ENCODE peak calls at places on chromosomes 7 and 10, in eight cellular contexts. H is AG04450, K is heart left ventricle, N is OCI-LY7, O is lower leg skin, X is lower lobe of right lung, A is fibroblast of villous mesenchyme, W is hepatocyte. C is an unnamed sample.

GRCh38 chr10:59711871-59712491 is 2.3 kb upstream of the SLC16A9 start:
- DNase-seq in H (no peak), K (no peak), N (no peak), O (no peak), X (no peak), A (no peak), W (no peak), C (peak)

GRCh38 chr7:12030116-12030515 is 181.0 kb upstream of the TMEM106B start:
- DNase-seq in H (peak), K (no peak), N (no peak), O (no peak), X (no peak), A (peak), W (peak), C (no peak)

GRCh38 chr7:106010331-106010730 is 47.3 kb downstream of the CDHR3 start:
- DNase-seq in H (no peak), K (no peak), N (peak), O (no peak), X (no peak), A (no peak), W (no peak), C (peak)

GRCh38 chr7:158471716-158472115 is 115.9 kb downstream of the PTPRN2 start:
- DNase-seq in H (no peak), K (no peak), N (no peak), O (no peak), X (no peak), A (no peak), W (no peak), C (no peak)

GRCh38 chr7:90816511-90817142 is 220.5 kb downstream of the CDK14 start:
- DNase-seq in H (peak), K (no peak), N (no peak), O (no peak), X (no peak), A (peak), W (peak), C (peak)

GRCh38 chr10:124112891-124113580 is 19.6 kb upstream of the CHST15 start:
- DNase-seq in H (no peak), K (no peak), N (no peak), O (no peak), X (no peak), A (no peak), W (no peak), C (no peak)

GRCh38 chr7:3518546-3518945 is 217.5 kb downstream of the SDK1 start:
- DNase-seq in H (no peak), K (no peak), N (no peak), O (no peak), X (no peak), A (no peak), W (no peak), C (no peak)

GRCh38 chr7:117051808-117052207 is 98.5 kb downstream of the ST7 start:
- DNase-seq in H (no peak), K (no peak), N (no peak), O (no peak), X (no peak), A (no peak), W (no peak), C (no peak)

GRCh38 chr7:117251687-117252086 is 71.2 kb downstream of the WNT2 start:
- DNase-seq in H (no peak), K (no peak), N (no peak), O (no peak), X (no peak), A (peak), W (no peak), C (peak)

GRCh38 chr10:75546004-75546403 is 114.6 kb downstream of the LRMDA start:
- DNase-seq in H (no peak), K (no peak), N (no peak), O (no peak), X (no peak), A (no peak), W (no peak), C (no peak)

GRCh38 chr10:30456262-30456661 is 22.3 kb downstream of the MAP3K8 start:
- DNase-seq in H (no peak), K (no peak), N (peak), O (no peak), X (no peak), A (no peak), W (no peak), C (no peak)

GRCh38 chr7:107045195-107045960 is 873 bp downstream of the PRKAR2B start:
- DNase-seq in H (no peak), K (no peak), N (peak), O (no peak), X (no peak), A (no peak), W (no peak), C (no peak)

GRCh38 chr7:151968357-151968756 is 12.1 kb downstream of the GALNTL5 start:
- DNase-seq in H (no peak), K (no peak), N (no peak), O (peak), X (no peak), A (no peak), W (no peak), C (no peak)

GRCh38 chr10:34816067-34817002 is 1.2 kb upstream of the PARD3 start:
- DNase-seq in H (no peak), K (no peak), N (no peak), O (no peak), X (no peak), A (peak), W (peak), C (peak)

GRCh38 chr7:17239683-17240521 is 58.5 kb upstream of the AHR start:
- DNase-seq in H (no peak), K (no peak), N (no peak), O (no peak), X (no peak), A (peak), W (peak), C (peak)

GRCh38 chr7:8751557-8752231 is 318.3 kb downstream of the NXPH1 start:
- DNase-seq in H (no peak), K (no peak), N (no peak), O (no peak), X (no peak), A (no peak), W (no peak), C (no peak)

GRCh38 chr7:50978633-50979215 is 196.0 kb upstream of the GRB10 start:
- DNase-seq in H (no peak), K (no peak), N (no peak), O (no peak), X (no peak), A (peak), W (no peak), C (peak)

GRCh38 chr10:131889755-131890154 is 11.1 kb upstream of the PPP2R2D start:
- DNase-seq in H (no peak), K (no peak), N (no peak), O (no peak), X (no peak), A (no peak), W (no peak), C (no peak)

GRCh38 chr10:15321431-15322321 is 49.4 kb downstream of the FAM171A1 start:
- DNase-seq in H (no peak), K (no peak), N (no peak), O (no peak), X (no peak), A (peak), W (peak), C (peak)

GRCh38 chr10:18651324-18652007 is at the start of gene NSUN6:
- DNase-seq in H (peak), K (peak), N (peak), O (peak), X (peak), A (peak), W (peak), C (peak)

GRCh38 chr7:10918093-10918590 is 55.5 kb upstream of the PHF14 start:
- DNase-seq in H (no peak), K (no peak), N (no peak), O (no peak), X (no peak), A (no peak), W (no peak), C (no peak)
- TF ChIP-seq CTCF in H (no peak), K (no peak), N (no peak), O (no peak), X (no peak), A (no peak), W (no peak), C (no peak)

DNA sequence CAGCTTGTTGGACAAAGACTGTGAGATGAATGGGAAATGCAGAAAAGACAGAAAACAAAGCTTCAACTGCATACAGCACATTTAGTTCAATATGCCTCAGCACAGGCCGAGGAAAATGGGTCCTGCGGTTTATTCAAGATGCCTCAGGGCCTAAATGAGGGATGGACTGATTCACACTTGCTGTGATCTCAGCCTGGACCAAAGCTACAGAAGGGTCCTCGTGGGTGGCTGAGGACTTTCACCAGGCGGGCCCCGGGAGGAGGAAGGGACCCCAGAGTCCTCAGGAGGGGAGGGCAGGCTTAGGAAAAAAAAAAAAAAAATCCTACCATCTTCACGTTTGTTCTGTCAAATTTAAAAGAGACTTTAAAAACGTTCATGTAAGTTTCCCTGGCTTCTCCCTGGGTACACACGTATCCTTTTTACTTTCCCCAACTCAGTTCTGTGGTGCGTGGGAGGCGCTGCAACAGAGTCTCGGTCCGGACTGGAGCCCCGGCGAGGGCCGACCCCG is 621 bp upstream of the ZNF783 start:
- DNase-seq in H (no peak), K (no peak), N (no peak), O (no peak), X (no peak), A (peak), W (peak), C (peak)
- H3K4me3 ChIP-seq in H (peak), K (peak), N (peak), O (peak), X (peak), A (peak), W (peak), C (peak)

DNA sequence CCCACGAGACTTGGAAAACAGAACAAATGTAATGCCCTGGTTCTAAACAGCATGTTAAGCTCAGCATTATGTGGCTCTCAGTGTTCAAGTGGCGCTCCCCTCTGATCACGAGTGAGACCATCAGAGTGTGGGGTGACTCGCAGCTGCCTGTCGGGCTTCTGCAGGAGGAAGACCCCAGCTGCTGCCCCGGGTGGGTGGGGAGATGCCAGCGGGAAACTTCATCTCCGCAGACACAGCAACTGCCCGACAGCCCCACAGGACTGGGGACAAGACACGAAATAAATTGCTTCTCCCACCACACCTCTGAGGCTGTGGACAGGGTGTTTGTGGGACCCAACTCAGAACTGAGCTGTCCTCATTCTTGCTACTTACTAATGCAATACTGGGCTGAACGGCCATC is 126.3 kb upstream of the KIF5B start:
- DNase-seq in H (no peak), K (no peak), N (no peak), O (no peak), X (no peak), A (no peak), W (no peak), C (no peak)
- TF ChIP-seq CTCF in H (no peak), K (no peak), N (no peak), O (no peak), X (no peak), A (no peak), W (no peak), C (no peak)

GRCh38 chr7:27156901-27157716 is 634 bp upstream of the HOXA7 start:
- DNase-seq in H (no peak), K (peak), N (no peak), O (peak), X (no peak), A (peak), W (no peak), C (no peak)

GRCh38 chr7:27156508-27156898 is at the start of gene HOXA7:
- DNase-seq in H (no peak), K (peak), N (peak), O (no peak), X (no peak), A (peak), W (no peak), C (no peak)

GRCh38 chr7:27159278-27160146 is 3.0 kb upstream of the HOXA7 start:
- DNase-seq in H (no peak), K (peak), N (no peak), O (no peak), X (no peak), A (no peak), W (no peak), C (no peak)

GRCh38 chr7:27158436-27159277 is 2.2 kb upstream of the HOXA7 start:
- DNase-seq in H (no peak), K (peak), N (no peak), O (no peak), X (no peak), A (no peak), W (no peak), C (no peak)

GRCh38 chr7:27157717-27158431 is 1.4 kb upstream of the HOXA7 start:
- DNase-seq in H (no peak), K (peak), N (no peak), O (peak), X (no peak), A (no peak), W (no peak), C (no peak)
- H3K4me3 ChIP-seq in H (no peak), K (no peak), N (no peak), O (no peak), X (no peak), A (no peak), W (no peak), C (no peak)

GRCh38 chr7:6026011-6026819 is 5.0 kb upstream of the ANKRD61 start:
- DNase-seq in H (no peak), K (peak), N (peak), O (peak), X (peak), A (peak), W (peak), C (peak)
- TF ChIP-seq CTCF in H (peak), K (no peak), N (peak), O (no peak), X (peak), A (peak), W (peak), C (peak)

GRCh38 chr7:150373049-150373801 is 4.6 kb downstream of the REPIN1 start:
- DNase-seq in H (no peak), K (no peak), N (peak), O (no peak), X (no peak), A (no peak), W (no peak), C (no peak)
- H3K4me3 ChIP-seq in H (no peak), K (no peak), N (no peak), O (no peak), X (no peak), A (no peak), W (no peak), C (no peak)

DNA sequence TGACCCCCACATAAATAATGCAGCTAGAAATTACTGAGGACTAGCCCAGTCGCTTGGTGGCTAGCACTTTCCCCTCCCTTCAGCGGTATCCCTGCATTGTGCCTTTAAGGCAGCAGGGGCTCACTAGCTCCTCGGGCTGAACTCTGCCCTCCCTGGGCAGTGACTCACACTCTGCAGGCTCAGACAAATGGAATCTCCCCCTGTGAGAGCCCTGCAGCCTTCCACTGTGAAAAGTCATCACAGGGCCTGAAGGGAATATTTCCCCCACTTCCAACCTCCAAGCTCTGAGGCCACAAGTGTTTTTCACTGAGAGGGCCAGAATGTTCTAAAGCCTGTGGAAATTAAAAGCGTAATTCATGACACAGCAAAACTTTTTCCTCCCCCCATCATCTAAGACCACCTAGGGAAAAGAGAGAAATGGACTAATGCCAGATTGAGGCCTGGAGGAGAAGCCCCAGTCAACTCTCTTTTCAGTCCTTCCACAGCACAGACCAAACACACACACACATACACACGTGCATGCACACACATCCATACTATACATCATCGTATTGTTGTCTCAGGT is 93.6 kb upstream of the COL1A2 start:
- DNase-seq in H (peak), K (peak), N (no peak), O (peak), X (peak), A (peak), W (peak), C (peak)
- TF ChIP-seq CTCF in H (peak), K (no peak), N (no peak), O (no peak), X (no peak), A (peak), W (no peak), C (peak)

GRCh38 chr10:89416465-89416864 is 2.1 kb downstream of the IFIT5 start:
- DNase-seq in H (no peak), K (no peak), N (no peak), O (no peak), X (no peak), A (peak), W (no peak), C (no peak)
- H3K4me3 ChIP-seq in H (no peak), K (no peak), N (no peak), O (no peak), X (no peak), A (no peak), W (no peak), C (no peak)

GRCh38 chr10:67990093-67990492 is 85.0 kb downstream of the HERC4 start:
- DNase-seq in H (no peak), K (no peak), N (no peak), O (no peak), X (no peak), A (no peak), W (no peak), C (no peak)
- TF ChIP-seq CTCF in H (no peak), K (no peak), N (no peak), O (no peak), X (no peak), A (no peak), W (no peak), C (no peak)